ENCODE peak calls at places on chromosome 9, in seven cellular contexts. E is ELR; A is germinal center; B is activated naive CD4-positive, alpha-beta T cell treated with anti-CD3 and anti-CD28 coated beads, Interleukin-2, amount 50 U/mL, for 72 hours; W is endothelial cell; Z is A549; R is stimulated activated CD4-positive, alpha-beta T cell treated with anti-CD3 and anti-CD28 coated beads, Interleukin-2, amount 100 ng/mL, for 48 hours. S is an unnamed sample.

GRCh38 chr9:78985084-78985738 is 586.6 kb upstream of the TLE4 start:
- DNase-seq in E (peak), A (no peak), B (no peak), W (no peak), Z (no peak), R (no peak), S (no peak)

GRCh38 chr9:135156525-135157510 is 69.3 kb downstream of the OLFM1 start:
- DNase-seq in E (peak), A (no peak), B (no peak), W (peak), Z (peak), R (peak), S (no peak)

GRCh38 chr9:129382281-129383004 is 204.4 kb upstream of the IER5L start:
- DNase-seq in E (no peak), A (no peak), B (no peak), W (no peak), Z (no peak), R (no peak), S (no peak)

GRCh38 chr9:117574099-117574498 is 130.1 kb upstream of the TLR4 start:
- DNase-seq in E (no peak), A (no peak), B (no peak), W (no peak), Z (no peak), R (no peak), S (no peak)

GRCh38 chr9:135613946-135614805 is 25.2 kb downstream of the GLT6D1 start:
- DNase-seq in E (no peak), A (no peak), B (no peak), W (no peak), Z (no peak), R (no peak), S (no peak)

GRCh38 chr9:126419475-126419874 is 92.8 kb downstream of the MVB12B start:
- DNase-seq in E (no peak), A (no peak), B (no peak), W (no peak), Z (no peak), R (no peak), S (no peak)

GRCh38 chr9:127555830-127556820 is 56.0 kb upstream of the STXBP1 start:
- DNase-seq in E (peak), A (peak), B (peak), W (no peak), Z (peak), R (peak), S (no peak)

GRCh38 chr9:72485821-72486605 is 35.4 kb upstream of the TMC1 start:
- DNase-seq in E (no peak), A (no peak), B (no peak), W (no peak), Z (peak), R (no peak), S (no peak)

GRCh38 chr9:71519098-71519497 is 249.2 kb downstream of the CEMIP2 start:
- DNase-seq in E (no peak), A (no peak), B (no peak), W (no peak), Z (no peak), R (no peak), S (no peak)

GRCh38 chr9:116156621-116157314 is 3.2 kb downstream of the PAPPA start:
- DNase-seq in E (peak), A (no peak), B (no peak), W (peak), Z (peak), R (no peak), S (no peak)

GRCh38 chr9:131685753-131686706 is 53.8 kb downstream of the RAPGEF1 start:
- DNase-seq in E (no peak), A (peak), B (no peak), W (no peak), Z (no peak), R (no peak), S (no peak)

GRCh38 chr9:101458955-101459631 is 23.5 kb upstream of the ALDOB start:
- DNase-seq in E (peak), A (peak), B (no peak), W (peak), Z (peak), R (no peak), S (peak)

S was measured in HS-27A.